ENCODE peak calls at places on chromosomes 7 and 10, in six cellular contexts. N, E, L, G, B and V are unnamed samples.

GRCh38 chr10:113007343-113007771 is 57.3 kb downstream of the TCF7L2 start:
- DNase-seq in B (no peak), E (no peak), N (no peak), L (no peak), G (no peak), V (no peak)

GRCh38 chr7:44104880-44105771 is 981 bp downstream of the AEBP1 start:
- DNase-seq in G (no peak), E (peak; percentile 59), B (peak; percentile 46), L (no peak), N (peak; percentile 68), V (no peak)

GRCh38 chr10:74928742-74929191 is 102.4 kb downstream of the KAT6B start:
- DNase-seq in L (no peak), G (no peak), B (no peak), E (no peak), N (no peak), V (no peak)

GRCh38 chr7:17027803-17028163 is 146.0 kb upstream of the AGR3 start:
- DNase-seq in N (no peak), G (no peak), L (no peak), B (no peak), E (no peak), V (no peak)

GRCh38 chr10:130141878-130142277 is 5.7 kb downstream of the GLRX3 start:
- DNase-seq in G (no peak), E (no peak), L (no peak), B (no peak), N (no peak), V (no peak)

GRCh38 chr7:95871078-95871848 is 98.9 kb downstream of the DYNC1I1 start:
- DNase-seq in G (no peak), L (peak; percentile 36), B (peak; percentile 22), N (peak; percentile 40), E (no peak), V (peak; percentile 32)

GRCh38 chr7:155816996-155817395 is 4.7 kb upstream of the SHH start:
- DNase-seq in L (no peak), E (no peak), G (no peak), B (no peak), N (no peak), V (no peak)

GRCh38 chr10:75746356-75746755 is 314.9 kb downstream of the LRMDA start:
- DNase-seq in N (no peak), B (no peak), L (no peak), G (no peak), E (no peak), V (no peak)

GRCh38 chr10:21758239-21758638 is 224.2 kb downstream of the MLLT10 start:
- DNase-seq in B (no peak), N (no peak), E (no peak), G (no peak), L (no peak), V (no peak)

GRCh38 chr7:25849361-25850184 is 302.4 kb upstream of the NFE2L3 start:
- DNase-seq in G (no peak), B (peak; percentile 63), E (no peak), N (peak; percentile 83), L (peak; percentile 26), V (no peak)

GRCh38 chr7:148402159-148402558 is 188.4 kb upstream of the C7orf33 start:
- DNase-seq in B (no peak), L (no peak), G (no peak), E (no peak), N (no peak), V (peak; percentile 25)

GRCh38 chr10:124385627-124386185 is 33.0 kb downstream of the OAT start:
- DNase-seq in L (no peak), B (no peak), N (no peak), G (no peak), E (no peak), V (no peak)

GRCh38 chr7:135281363-135281949 is 47.8 kb downstream of the STRA8 start:
- DNase-seq in E (peak; percentile 79), N (peak; percentile 98), L (peak; percentile 83), B (peak; percentile 77), G (peak; percentile 28), V (peak; percentile 78)

GRCh38 chr10:132416566-132417248 is 19.7 kb downstream of the PWWP2B start:
- DNase-seq in G (no peak), N (no peak), E (no peak), L (no peak), B (no peak), V (no peak)

GRCh38 chr10:6912929-6913328 is 332.9 kb upstream of the PRKCQ start:
- DNase-seq in B (no peak), L (no peak), E (no peak), G (no peak), N (no peak), V (no peak)

GRCh38 chr7:91949221-91950009 is 8.8 kb downstream of the AKAP9 start:
- DNase-seq in G (no peak), N (no peak), L (no peak), E (no peak), B (no peak), V (no peak)

GRCh38 chr7:44534501-44534900 is 6.6 kb downstream of the NPC1L1 start:
- DNase-seq in B (no peak), N (no peak), G (peak; percentile 31), E (no peak), L (peak; percentile 91), V (peak; percentile 51)

GRCh38 chr10:129742742-129743550 is 221.1 kb downstream of the EBF3 start:
- DNase-seq in G (no peak), N (peak; percentile 3), B (no peak), L (no peak), E (no peak), V (no peak)

GRCh38 chr10:35422236-35422635 is 85.9 kb downstream of the CCNY start:
- DNase-seq in B (peak; percentile 19), G (no peak), E (no peak), N (no peak), L (no peak), V (no peak)

GRCh38 chr10:97891497-97892167 is 42.0 kb downstream of the GOLGA7B start:
- DNase-seq in N (no peak), L (no peak), B (no peak), G (no peak), E (no peak), V (no peak)

GRCh38 chr7:101728888-101729883 is 88.2 kb upstream of the CUX1 start:
- DNase-seq in N (no peak), G (no peak), B (no peak), E (no peak), L (no peak), V (no peak)

GRCh38 chr10:60298408-60299389 is 91.0 kb downstream of the ANK3 start:
- DNase-seq in B (no peak), E (no peak), N (no peak), G (no peak), L (no peak), V (no peak)

GRCh38 chr7:156640949-156641485 is 443 bp downstream of the RNF32 start:
- DNase-seq in E (peak; percentile 62), N (no peak), G (no peak), L (peak; percentile 53), B (peak; percentile 28), V (peak; percentile 49)

GRCh38 chr7:130362251-130362650 is 17.6 kb downstream of the CPA5 start:
- DNase-seq in B (no peak), N (no peak), L (no peak), G (no peak), E (peak; percentile 44), V (no peak)

GRCh38 chr10:6918305-6918704 is 338.2 kb upstream of the PRKCQ start:
- DNase-seq in B (no peak), L (no peak), N (peak; percentile 60), E (no peak), G (no peak), V (no peak)

GRCh38 chr10:127524229-127524628 is 24.9 kb upstream of the NPS start:
- DNase-seq in B (no peak), N (no peak), G (no peak), L (peak; percentile 23), E (no peak), V (no peak)

GRCh38 chr10:121240556-121240955 is 357.7 kb downstream of the FGFR2 start:
- DNase-seq in B (no peak), L (no peak), N (no peak), G (no peak), E (no peak), V (no peak)

DNA sequence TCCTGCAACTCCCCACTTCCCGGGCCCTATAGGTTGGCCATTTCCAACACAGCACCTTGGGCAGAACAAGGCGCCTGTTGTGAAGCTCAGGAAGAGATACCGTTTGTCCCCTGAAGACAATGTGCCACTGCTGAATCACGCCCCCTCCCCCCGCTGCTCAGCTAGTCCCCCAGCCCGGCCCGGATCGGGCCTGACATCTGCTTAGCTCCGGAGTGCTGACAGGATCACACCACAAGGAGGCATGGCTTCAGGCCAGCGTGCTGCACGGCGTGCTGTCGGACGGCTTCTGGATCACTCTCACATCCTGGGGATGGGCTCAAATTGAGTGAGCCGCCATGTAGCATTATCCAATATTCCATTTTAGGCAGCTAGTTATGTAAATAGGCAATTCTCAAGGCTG is 62.1 kb upstream of the EFCAB10 start:
- DNase-seq in L (no peak), N (no peak), B (no peak), E (peak; percentile 61), G (no peak), V (no peak)
- TF ChIP-seq CTCF in L (no peak), N (no peak), B (no peak), E (peak; percentile 4), G (no peak), V (no peak)

DNA sequence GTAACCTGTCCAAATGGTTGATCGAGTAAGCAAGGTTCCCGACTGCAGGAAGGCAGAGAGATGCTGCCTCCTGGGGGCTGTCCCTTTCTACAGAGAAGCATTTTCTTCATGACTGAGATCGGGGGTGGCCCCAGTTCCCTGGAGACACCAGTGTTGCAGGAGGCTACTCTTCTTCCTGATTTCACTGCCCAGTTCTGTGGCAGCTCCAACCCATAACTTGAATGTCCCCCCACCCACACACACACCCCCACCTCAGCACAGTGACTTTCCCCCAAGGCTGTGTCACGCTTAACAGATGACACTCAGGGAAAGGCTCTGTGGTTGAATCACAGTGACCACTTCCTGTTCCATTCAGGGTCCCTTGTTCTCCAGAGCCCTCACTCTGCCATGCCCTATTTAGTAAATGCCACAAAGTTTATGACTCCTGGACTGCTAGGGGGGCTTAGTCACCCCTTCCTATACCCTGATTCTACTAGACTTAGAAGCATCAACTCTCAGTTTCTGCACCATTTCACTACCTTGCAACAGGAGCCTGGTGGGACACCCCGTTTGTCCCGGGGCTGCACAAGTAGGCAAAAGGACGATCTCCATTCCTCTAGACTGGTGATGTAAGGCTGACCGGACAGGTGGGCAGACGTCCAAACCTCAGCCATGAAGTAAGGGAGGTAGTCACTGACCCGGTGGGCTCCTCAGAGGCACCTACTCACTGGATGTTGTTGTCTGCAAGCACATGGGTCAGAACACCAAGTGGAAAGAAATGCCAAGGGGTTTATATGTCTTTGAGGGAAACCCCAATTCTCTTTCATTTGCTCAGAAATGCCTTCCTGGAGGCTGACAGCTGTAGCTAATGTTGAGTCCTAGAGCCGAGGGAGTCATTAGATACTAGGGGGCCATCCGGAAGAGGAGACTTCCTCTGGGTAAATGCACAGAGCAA is 31.3 kb upstream of the SMC3 start:
- DNase-seq in E (no peak), L (no peak), G (peak; percentile 79), B (peak; percentile 73), N (no peak), V (no peak)
- TF ChIP-seq CTCF in E (peak; percentile 28), L (peak; percentile 14), G (peak; percentile 45), B (peak; percentile 67), N (peak; percentile 17), V (no peak)

GRCh38 chr10:102608487-102608886 is 35.8 kb upstream of the TRIM8 start:
- DNase-seq in G (no peak), L (no peak), E (no peak), N (peak; percentile 2), B (no peak), V (no peak)
- TF ChIP-seq CTCF in G (peak; percentile 43), L (no peak), E (no peak), N (no peak), B (peak; percentile 20), V (no peak)

GRCh38 chr10:72094574-72094973 is 6.2 kb upstream of the SPOCK2 start:
- DNase-seq in L (no peak), G (no peak), E (no peak), B (no peak), N (no peak), V (no peak)
- TF ChIP-seq CTCF in L (no peak), G (no peak), E (no peak), B (no peak), N (no peak), V (no peak)